ENCODE peak calls at places on chromosomes 1 and 21, in seven cellular contexts. One of them, this sample, is unnamed.

GRCh38 chr1:219517031-219517430 is 95.9 kb downstream of the ZC3H11B start:
- DNase-seq in mesendoderm: peak
- DNase-seq in IMR-90: no peak
- DNase-seq in neuronal stem cell: no peak
- DNase-seq in mesenchymal stem cell: no peak
- DNase-seq in H1: no peak
- DNase-seq in trophoblast cell: peak
- DNase-seq in this sample: peak

GRCh38 chr1:247291161-247291560 is 35.3 kb downstream of the VN1R5 start:
- DNase-seq in mesendoderm: no peak
- DNase-seq in IMR-90: no peak
- DNase-seq in neuronal stem cell: no peak
- DNase-seq in mesenchymal stem cell: no peak
- DNase-seq in H1: no peak
- DNase-seq in trophoblast cell: no peak
- DNase-seq in this sample: no peak

GRCh38 chr1:56200446-56200845 is 378.9 kb downstream of the PLPP3 start:
- DNase-seq in mesendoderm: no peak
- DNase-seq in IMR-90: peak
- DNase-seq in neuronal stem cell: no peak
- DNase-seq in mesenchymal stem cell: peak
- DNase-seq in H1: no peak
- DNase-seq in trophoblast cell: peak
- DNase-seq in this sample: no peak

GRCh38 chr1:31955917-31956736 is 18.0 kb upstream of the PTP4A2 start:
- DNase-seq in mesendoderm: peak
- DNase-seq in IMR-90: peak
- DNase-seq in neuronal stem cell: no peak
- DNase-seq in mesenchymal stem cell: peak
- DNase-seq in H1: no peak
- DNase-seq in trophoblast cell: peak
- DNase-seq in this sample: peak

GRCh38 chr1:39827201-39827600 is 38.5 kb upstream of the BMP8B start:
- DNase-seq in mesendoderm: no peak
- DNase-seq in IMR-90: no peak
- DNase-seq in neuronal stem cell: no peak
- DNase-seq in mesenchymal stem cell: no peak
- DNase-seq in H1: no peak
- DNase-seq in trophoblast cell: peak
- DNase-seq in this sample: no peak

GRCh38 chr21:42474043-42474831 is 21.8 kb downstream of the RSPH1 start:
- DNase-seq in mesendoderm: peak
- DNase-seq in IMR-90: no peak
- DNase-seq in neuronal stem cell: no peak
- DNase-seq in mesenchymal stem cell: peak
- DNase-seq in H1: no peak
- DNase-seq in trophoblast cell: no peak
- DNase-seq in this sample: peak

GRCh38 chr21:46095814-46096595 is 1.9 kb upstream of the COL6A2 start:
- DNase-seq in mesendoderm: no peak
- DNase-seq in IMR-90: no peak
- DNase-seq in neuronal stem cell: no peak
- DNase-seq in mesenchymal stem cell: no peak
- DNase-seq in H1: peak
- DNase-seq in trophoblast cell: no peak
- DNase-seq in this sample: peak

GRCh38 chr1:233327938-233328660 is 575 bp downstream of the MAP3K21 start:
- DNase-seq in mesendoderm: peak
- DNase-seq in IMR-90: no peak
- DNase-seq in neuronal stem cell: peak
- DNase-seq in mesenchymal stem cell: peak
- DNase-seq in H1: peak
- DNase-seq in trophoblast cell: peak
- DNase-seq in this sample: peak

GRCh38 chr1:173190101-173190895 is 16.8 kb downstream of the TNFSF4 start:
- DNase-seq in mesendoderm: no peak
- DNase-seq in IMR-90: peak
- DNase-seq in neuronal stem cell: no peak
- DNase-seq in mesenchymal stem cell: peak
- DNase-seq in H1: no peak
- DNase-seq in trophoblast cell: no peak
- DNase-seq in this sample: no peak

GRCh38 chr1:119673171-119673940 is 25.3 kb upstream of the ZNF697 start:
- DNase-seq in mesendoderm: peak
- DNase-seq in IMR-90: peak
- DNase-seq in neuronal stem cell: no peak
- DNase-seq in mesenchymal stem cell: no peak
- DNase-seq in H1: no peak
- DNase-seq in trophoblast cell: peak
- DNase-seq in this sample: no peak

GRCh38 chr1:156490401-156491032 is 10.1 kb downstream of the MEF2D start:
- DNase-seq in mesendoderm: peak
- DNase-seq in IMR-90: no peak
- DNase-seq in neuronal stem cell: no peak
- DNase-seq in mesenchymal stem cell: peak
- DNase-seq in H1: peak
- DNase-seq in trophoblast cell: no peak
- DNase-seq in this sample: peak

DNA sequence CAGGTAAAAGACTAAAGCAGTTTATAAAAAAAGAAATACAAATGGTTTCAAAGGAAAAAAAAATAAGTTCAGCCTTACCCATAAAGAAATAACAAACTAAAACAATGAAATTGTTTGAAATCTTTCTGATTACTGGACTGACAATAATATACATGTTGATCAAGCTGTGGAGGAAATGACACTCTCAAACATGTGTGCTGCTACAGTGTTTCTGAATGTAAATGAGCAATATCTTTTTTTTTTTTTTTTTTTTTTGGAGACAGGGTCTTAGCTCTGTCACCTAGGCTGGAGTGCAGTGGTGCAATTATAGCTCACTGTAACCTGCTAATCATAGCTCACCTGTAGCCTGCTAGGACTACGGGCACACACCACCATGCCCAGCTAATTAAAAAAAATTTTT is 6.5 kb downstream of the EPS15 start:
- DNase-seq in mesendoderm: no peak
- DNase-seq in IMR-90: no peak
- DNase-seq in neuronal stem cell: no peak
- DNase-seq in mesenchymal stem cell: no peak
- DNase-seq in H1: no peak
- DNase-seq in trophoblast cell: no peak
- DNase-seq in this sample: no peak
- H3K23ac ChIP-seq in mesendoderm: no peak
- H3K23ac ChIP-seq in IMR-90: no peak
- H3K23ac ChIP-seq in neuronal stem cell: no peak
- H3K23ac ChIP-seq in mesenchymal stem cell: no peak
- H3K23ac ChIP-seq in H1: no peak
- H3K23ac ChIP-seq in trophoblast cell: no peak
- H3K23ac ChIP-seq in this sample: no peak

GRCh38 chr21:36320421-36321324 is 676 bp downstream of the MORC3 start:
- DNase-seq in mesendoderm: peak
- DNase-seq in IMR-90: peak
- DNase-seq in neuronal stem cell: peak
- DNase-seq in mesenchymal stem cell: peak
- DNase-seq in H1: peak
- DNase-seq in trophoblast cell: peak
- DNase-seq in this sample: peak
- H3K9ac ChIP-seq in mesendoderm: peak
- H3K9ac ChIP-seq in IMR-90: peak
- H3K9ac ChIP-seq in neuronal stem cell: peak
- H3K9ac ChIP-seq in mesenchymal stem cell: peak
- H3K9ac ChIP-seq in H1: peak
- H3K9ac ChIP-seq in trophoblast cell: peak
- H3K9ac ChIP-seq in this sample: peak

DNA sequence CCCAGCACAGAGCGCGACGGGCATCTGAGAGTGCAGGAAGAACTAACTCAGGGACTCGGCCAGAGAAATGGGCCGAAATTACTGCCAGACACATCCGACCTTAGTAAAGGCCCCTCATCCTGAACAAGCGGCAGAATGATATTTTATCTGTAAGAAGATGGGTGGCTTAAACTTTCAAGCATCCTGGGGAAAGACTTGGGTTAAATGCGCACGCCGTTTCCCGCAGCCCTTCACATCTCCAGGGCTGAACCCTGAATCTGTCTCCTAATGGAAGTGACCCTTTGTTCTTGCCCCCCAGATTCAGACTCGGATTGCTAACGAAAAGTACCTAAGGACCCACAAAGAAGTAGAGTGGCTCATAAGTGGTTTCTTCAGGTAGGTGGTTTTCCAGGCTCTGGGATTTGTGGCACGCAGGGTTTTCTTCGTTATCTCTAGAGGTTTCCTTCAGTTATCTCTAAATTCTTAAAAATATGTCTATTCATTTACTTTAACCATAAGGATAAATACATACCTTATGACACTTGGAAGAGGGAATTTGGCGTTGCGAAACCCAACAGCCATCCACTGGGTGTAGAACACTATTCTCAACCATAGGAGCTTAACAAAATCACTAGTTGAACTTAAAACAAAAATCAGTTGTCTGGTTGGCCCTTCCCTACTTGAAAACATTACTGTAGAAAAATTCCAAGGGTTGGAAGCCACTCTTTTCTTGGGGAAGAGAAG is 627 bp downstream of the RIIAD1 start:
- DNase-seq in mesendoderm: no peak
- DNase-seq in IMR-90: peak
- DNase-seq in neuronal stem cell: no peak
- DNase-seq in mesenchymal stem cell: no peak
- DNase-seq in H1: no peak
- DNase-seq in trophoblast cell: peak
- DNase-seq in this sample: no peak
- H3K23ac ChIP-seq in mesendoderm: no peak
- H3K23ac ChIP-seq in IMR-90: no peak
- H3K23ac ChIP-seq in neuronal stem cell: no peak
- H3K23ac ChIP-seq in mesenchymal stem cell: no peak
- H3K23ac ChIP-seq in H1: no peak
- H3K23ac ChIP-seq in trophoblast cell: no peak
- H3K23ac ChIP-seq in this sample: no peak

GRCh38 chr1:2801535-2802291 is at the start of gene TTC34:
- DNase-seq in mesendoderm: peak
- DNase-seq in IMR-90: no peak
- DNase-seq in neuronal stem cell: peak
- DNase-seq in mesenchymal stem cell: no peak
- DNase-seq in H1: no peak
- DNase-seq in trophoblast cell: no peak
- DNase-seq in this sample: no peak
- H3K9ac ChIP-seq in mesendoderm: no peak
- H3K9ac ChIP-seq in IMR-90: no peak
- H3K9ac ChIP-seq in neuronal stem cell: peak
- H3K9ac ChIP-seq in mesenchymal stem cell: no peak
- H3K9ac ChIP-seq in H1: no peak
- H3K9ac ChIP-seq in trophoblast cell: no peak
- H3K9ac ChIP-seq in this sample: no peak

GRCh38 chr1:54709547-54710292 is 5.9 kb upstream of the TTC4 start:
- DNase-seq in mesendoderm: peak
- DNase-seq in IMR-90: no peak
- DNase-seq in neuronal stem cell: no peak
- DNase-seq in mesenchymal stem cell: no peak
- DNase-seq in H1: no peak
- DNase-seq in trophoblast cell: peak
- DNase-seq in this sample: no peak

GRCh38 chr1:54711536-54711935 is 4.1 kb upstream of the TTC4 start:
- DNase-seq in mesendoderm: no peak
- DNase-seq in IMR-90: no peak
- DNase-seq in neuronal stem cell: no peak
- DNase-seq in mesenchymal stem cell: no peak
- DNase-seq in H1: no peak
- DNase-seq in trophoblast cell: no peak
- DNase-seq in this sample: no peak

GRCh38 chr1:54708385-54708784 is 7.3 kb upstream of the TTC4 start:
- DNase-seq in mesendoderm: no peak
- DNase-seq in IMR-90: no peak
- DNase-seq in neuronal stem cell: no peak
- DNase-seq in mesenchymal stem cell: no peak
- DNase-seq in H1: no peak
- DNase-seq in trophoblast cell: no peak
- DNase-seq in this sample: no peak

GRCh38 chr1:54714881-54715492 is 674 bp upstream of the TTC4 start:
- DNase-seq in mesendoderm: no peak
- DNase-seq in IMR-90: no peak
- DNase-seq in neuronal stem cell: no peak
- DNase-seq in mesenchymal stem cell: no peak
- DNase-seq in H1: no peak
- DNase-seq in trophoblast cell: no peak
- DNase-seq in this sample: no peak

GRCh38 chr1:54710841-54711240 is 4.8 kb upstream of the TTC4 start:
- DNase-seq in mesendoderm: peak
- DNase-seq in IMR-90: no peak
- DNase-seq in neuronal stem cell: no peak
- DNase-seq in mesenchymal stem cell: no peak
- DNase-seq in H1: no peak
- DNase-seq in trophoblast cell: peak
- DNase-seq in this sample: no peak
- H3K23ac ChIP-seq in mesendoderm: no peak
- H3K23ac ChIP-seq in IMR-90: no peak
- H3K23ac ChIP-seq in neuronal stem cell: no peak
- H3K23ac ChIP-seq in mesenchymal stem cell: no peak
- H3K23ac ChIP-seq in H1: no peak
- H3K23ac ChIP-seq in trophoblast cell: no peak
- H3K23ac ChIP-seq in this sample: no peak